ENCODE peak calls at places on chromosomes 7 and 10, in six cellular contexts. X is left colon, V is left cardiac atrium, L is anterior cingulate cortex, A is cardiac septum, R is fibroblast of lung. G is an unnamed sample.

GRCh38 chr10:49619613-49620012 is 5.8 kb downstream of the CHAT start:
- DNase-seq in V (no peak), A (no peak), X (peak), L (no peak), R (no peak), G (no peak)

GRCh38 chr7:106870528-106870927 is 5.4 kb downstream of the PIK3CG start:
- DNase-seq in X (no peak), V (no peak), R (no peak), L (no peak), A (no peak), G (no peak)

GRCh38 chr10:132814469-132814856 is 28.5 kb upstream of the NKX6-2 start:
- DNase-seq in R (no peak), X (peak), A (peak), V (no peak), L (no peak), G (peak)

GRCh38 chr10:99926925-99927718 is 82.6 kb downstream of the DNMBP start:
- DNase-seq in R (peak), A (peak), V (peak), X (peak), L (no peak), G (peak)

GRCh38 chr7:498678-499641 is 20.7 kb downstream of the PDGFA start:
- DNase-seq in X (peak), R (no peak), L (no peak), V (peak), A (no peak), G (no peak)

GRCh38 chr10:59724098-59724938 is 14.7 kb upstream of the SLC16A9 start:
- DNase-seq in V (no peak), R (peak), A (no peak), L (no peak), X (peak), G (peak)

GRCh38 chr7:74101061-74101681 is 17.6 kb downstream of the LIMK1 start:
- DNase-seq in A (no peak), L (no peak), X (no peak), R (no peak), V (no peak), G (peak)

GRCh38 chr7:74289660-74290589 is 718 bp downstream of the CLIP2 start:
- DNase-seq in L (peak), X (no peak), R (no peak), A (no peak), V (peak), G (peak)

GRCh38 chr10:132706701-132707100 is 79.2 kb downstream of the NKX6-2 start:
- DNase-seq in A (peak), X (peak), V (peak), L (no peak), R (no peak), G (no peak)

GRCh38 chr10:113983552-113983951 is 60.1 kb upstream of the ADRB1 start:
- DNase-seq in X (no peak), A (no peak), R (no peak), L (no peak), V (no peak), G (peak)

GRCh38 chr7:140242057-140243031 is 65.6 kb upstream of the KDM7A start:
- DNase-seq in V (no peak), X (peak), L (no peak), A (peak), R (no peak), G (peak)

GRCh38 chr7:31043035-31043434 is 9.1 kb upstream of the ADCYAP1R1 start:
- DNase-seq in V (no peak), X (no peak), A (no peak), R (no peak), L (no peak), G (no peak)

GRCh38 chr7:24255139-24255538 is 28.9 kb upstream of the NPY start:
- DNase-seq in V (no peak), L (no peak), R (no peak), X (no peak), A (no peak), G (no peak)

GRCh38 chr7:139232377-139232717 is 1.3 kb downstream of the UBN2 start:
- DNase-seq in L (no peak), A (no peak), R (no peak), X (no peak), V (no peak), G (no peak)

GRCh38 chr7:74401137-74401859 is 52.4 kb upstream of the GTF2IRD1 start:
- DNase-seq in L (peak), A (no peak), X (no peak), R (peak), V (peak), G (peak)

GRCh38 chr7:6167587-6168154 is 104.8 kb downstream of the CYTH3 start:
- DNase-seq in X (no peak), R (no peak), L (no peak), V (no peak), A (peak), G (no peak)

GRCh38 chr7:129843982-129844840 is 108.5 kb downstream of the UBE2H start:
- DNase-seq in X (no peak), V (no peak), R (no peak), L (no peak), A (no peak), G (no peak)

GRCh38 chr10:15528478-15529239 is 157.6 kb upstream of the FAM171A1 start:
- DNase-seq in X (no peak), R (no peak), L (no peak), A (no peak), V (no peak), G (no peak)

GRCh38 chr7:101225650-101226049 is 7.7 kb downstream of the ZNHIT1 start:
- DNase-seq in A (no peak), R (no peak), X (no peak), L (no peak), V (no peak), G (no peak)

GRCh38 chr10:104127411-104127810 is 5.4 kb downstream of the SFR1 start:
- DNase-seq in L (peak), X (no peak), V (no peak), A (no peak), R (no peak), G (no peak)

GRCh38 chr10:20956843-20957242 is 59.7 kb upstream of the NEBL start:
- DNase-seq in R (no peak), A (no peak), V (no peak), X (no peak), L (no peak), G (no peak)

GRCh38 chr10:43128958-43129706 is 9.1 kb upstream of the CSGALNACT2 start:
- DNase-seq in A (peak), X (no peak), R (peak), L (no peak), V (no peak), G (peak)

GRCh38 chr10:94546058-94546595 is 539 bp downstream of the HELLS start:
- DNase-seq in V (no peak), X (no peak), L (no peak), A (no peak), R (peak), G (no peak)

GRCh38 chr7:74020396-74020795 is 7.6 kb upstream of the ELN start:
- DNase-seq in X (no peak), L (no peak), R (no peak), V (no peak), A (no peak), G (no peak)

GRCh38 chr10:92074126-92074887 is 150.7 kb downstream of the BTAF1 start:
- DNase-seq in X (no peak), A (no peak), L (no peak), R (no peak), V (no peak), G (no peak)

GRCh38 chr10:78187371-78187770 is 153.7 kb downstream of the RPS24 start:
- DNase-seq in L (no peak), V (no peak), A (no peak), X (no peak), R (no peak), G (no peak)

GRCh38 chr10:49359349-49360231 is 36.3 kb downstream of the DRGX start:
- DNase-seq in V (no peak), R (no peak), X (no peak), L (no peak), A (no peak), G (no peak)

GRCh38 chr7:149005427-149006344 is 22.6 kb downstream of the PDIA4 start:
- DNase-seq in A (peak), V (peak), L (no peak), X (peak), R (peak), G (peak)

GRCh38 chr7:117597755-117598154 is 117.9 kb downstream of the CFTR start:
- DNase-seq in A (no peak), X (no peak), R (no peak), L (no peak), V (no peak), G (no peak)

GRCh38 chr10:98511861-98512260 is 65.1 kb upstream of the HPS1 start:
- DNase-seq in V (no peak), A (no peak), L (no peak), R (no peak), X (no peak), G (no peak)

GRCh38 chr7:73442903-73443542 is 9.4 kb downstream of the FZD9 start:
- DNase-seq in X (no peak), R (no peak), L (no peak), A (no peak), V (no peak), G (no peak)

GRCh38 chr10:35546824-35547225 is 58.3 kb upstream of the GJD4 start:
- DNase-seq in V (no peak), R (peak), L (no peak), X (no peak), A (no peak), G (no peak)

GRCh38 chr7:132455306-132455705 is 121.0 kb downstream of the PLXNA4 start:
- DNase-seq in V (no peak), R (peak), L (no peak), X (no peak), A (no peak), G (no peak)

GRCh38 chr7:151087247-151088018 is 1.2 kb downstream of the AGAP3 start:
- DNase-seq in V (peak), A (no peak), X (peak), L (peak), R (peak), G (peak)

GRCh38 chr7:16619979-16620408 is 25.6 kb downstream of the ANKMY2 start:
- DNase-seq in R (peak), L (no peak), A (no peak), X (no peak), V (no peak), G (no peak)

GRCh38 chr10:77406764-77407430 is 230.7 kb downstream of the KCNMA1 start:
- DNase-seq in X (no peak), L (no peak), A (no peak), V (no peak), R (no peak), G (no peak)

GRCh38 chr10:102300289-102300843 is 55.0 kb downstream of the GBF1 start:
- DNase-seq in R (peak), L (no peak), V (no peak), X (no peak), A (no peak), G (no peak)

GRCh38 chr7:117157121-117157870 is 165.6 kb downstream of the WNT2 start:
- DNase-seq in R (peak), X (no peak), V (peak), A (no peak), L (peak), G (no peak)

GRCh38 chr10:133405844-133406527 is 12.0 kb downstream of the MTG1 start:
- DNase-seq in A (peak), L (no peak), V (no peak), R (peak), X (no peak), G (no peak)

G was measured in transverse colon.